ENCODE peak calls at places on chromosomes 5 and 9, in six cellular contexts. H is esophagus squamous epithelium, U is NCI-H2081, G is B cell, O is endothelial cell, T is nephron progenitor cell. C is an unnamed sample.

GRCh38 chr9:34511160-34511513 is 11.7 kb downstream of the ENHO start:
- DNase-seq in H (no peak), T (no peak), O (no peak), U (no peak), G (no peak), C (no peak)

GRCh38 chr5:143386725-143387124 is 16.8 kb downstream of the NR3C1 start:
- DNase-seq in G (no peak), T (no peak), U (no peak), O (no peak), H (no peak), C (peak)

GRCh38 chr5:17219006-17219422 is 1.6 kb downstream of the BASP1 start:
- DNase-seq in O (peak), U (peak), G (peak), H (no peak), T (peak), C (peak)

GRCh38 chr9:128702949-128703615 is 779 bp downstream of the PKN3 start:
- DNase-seq in T (peak), U (no peak), G (no peak), H (no peak), O (no peak), C (peak)

GRCh38 chr9:133340916-133341315 is 4.9 kb upstream of the SURF6 start:
- DNase-seq in G (no peak), T (no peak), U (no peak), H (no peak), O (no peak), C (no peak)

GRCh38 chr5:65391591-65391990 is 90.1 kb downstream of the ADAMTS6 start:
- DNase-seq in O (no peak), T (no peak), H (no peak), U (no peak), G (no peak), C (no peak)

GRCh38 chr5:34497031-34497808 is 158.9 kb upstream of the RAI14 start:
- DNase-seq in O (no peak), T (peak), U (peak), H (no peak), G (no peak), C (no peak)

GRCh38 chr5:152372875-152373274 is 32.2 kb downstream of the NMUR2 start:
- DNase-seq in H (no peak), G (no peak), O (no peak), U (no peak), T (no peak), C (peak)

C was measured in kidney tubule cell.